ENCODE peak calls at places on chromosomes 3 and 15, in six cellular contexts. One of them, this sample, is unnamed.

GRCh38 chr3:62445267-62445666 is 71.9 kb upstream of the FEZF2 start:
- DNase-seq in neuronal stem cell: no peak
- DNase-seq in H9: no peak
- DNase-seq in IMR-90: peak
- DNase-seq in H1: no peak
- DNase-seq in trophoblast cell: no peak
- DNase-seq in this sample: peak

GRCh38 chr15:101250331-101250730 is 1.5 kb downstream of the CHSY1 start:
- DNase-seq in neuronal stem cell: no peak
- DNase-seq in H9: no peak
- DNase-seq in IMR-90: peak
- DNase-seq in H1: no peak
- DNase-seq in trophoblast cell: no peak
- DNase-seq in this sample: peak

GRCh38 chr3:170517251-170517945 is 68.5 kb downstream of the SLC7A14 start:
- DNase-seq in neuronal stem cell: no peak
- DNase-seq in H9: no peak
- DNase-seq in IMR-90: no peak
- DNase-seq in H1: no peak
- DNase-seq in trophoblast cell: no peak
- DNase-seq in this sample: peak

GRCh38 chr3:65557915-65558564 is 480.7 kb downstream of the MAGI1 start:
- DNase-seq in neuronal stem cell: no peak
- DNase-seq in H9: no peak
- DNase-seq in IMR-90: no peak
- DNase-seq in H1: no peak
- DNase-seq in trophoblast cell: no peak
- DNase-seq in this sample: no peak

GRCh38 chr15:60932051-60932915 is 296.8 kb downstream of the RORA start:
- DNase-seq in neuronal stem cell: no peak
- DNase-seq in H9: peak
- DNase-seq in IMR-90: peak
- DNase-seq in H1: no peak
- DNase-seq in trophoblast cell: no peak
- DNase-seq in this sample: peak

GRCh38 chr15:63826513-63826912 is 7.2 kb downstream of the HERC1 start:
- DNase-seq in neuronal stem cell: no peak
- DNase-seq in H9: no peak
- DNase-seq in IMR-90: peak
- DNase-seq in H1: no peak
- DNase-seq in trophoblast cell: no peak
- DNase-seq in this sample: peak

GRCh38 chr3:107797586-107797985 is 274.8 kb downstream of the BBX start:
- DNase-seq in neuronal stem cell: no peak
- DNase-seq in H9: no peak
- DNase-seq in IMR-90: no peak
- DNase-seq in H1: no peak
- DNase-seq in trophoblast cell: no peak
- DNase-seq in this sample: no peak

GRCh38 chr3:159897331-159898075 is 91.1 kb upstream of the IL12A start:
- DNase-seq in neuronal stem cell: no peak
- DNase-seq in H9: no peak
- DNase-seq in IMR-90: peak
- DNase-seq in H1: no peak
- DNase-seq in trophoblast cell: no peak
- DNase-seq in this sample: peak

GRCh38 chr3:69791111-69791510 is 51.8 kb downstream of the MITF start:
- DNase-seq in neuronal stem cell: no peak
- DNase-seq in H9: no peak
- DNase-seq in IMR-90: peak
- DNase-seq in H1: no peak
- DNase-seq in trophoblast cell: peak
- DNase-seq in this sample: peak

GRCh38 chr15:80645494-80646065 is 49.5 kb upstream of the ABHD17C start:
- DNase-seq in neuronal stem cell: no peak
- DNase-seq in H9: no peak
- DNase-seq in IMR-90: peak
- DNase-seq in H1: no peak
- DNase-seq in trophoblast cell: no peak
- DNase-seq in this sample: peak

GRCh38 chr3:157573281-157573680 is 70.1 kb upstream of the VEPH1 start:
- DNase-seq in neuronal stem cell: no peak
- DNase-seq in H9: no peak
- DNase-seq in IMR-90: no peak
- DNase-seq in H1: no peak
- DNase-seq in trophoblast cell: no peak
- DNase-seq in this sample: no peak

GRCh38 chr15:27933562-27933961 is 165.6 kb downstream of the OCA2 start:
- DNase-seq in neuronal stem cell: no peak
- DNase-seq in H9: no peak
- DNase-seq in IMR-90: no peak
- DNase-seq in H1: no peak
- DNase-seq in trophoblast cell: no peak
- DNase-seq in this sample: no peak

GRCh38 chr3:33174711-33175409 is 43.8 kb downstream of the SUSD5 start:
- DNase-seq in neuronal stem cell: no peak
- DNase-seq in H9: no peak
- DNase-seq in IMR-90: peak
- DNase-seq in H1: no peak
- DNase-seq in trophoblast cell: no peak
- DNase-seq in this sample: no peak

GRCh38 chr3:27467545-27467944 is 16.6 kb downstream of the SLC4A7 start:
- DNase-seq in neuronal stem cell: no peak
- DNase-seq in H9: no peak
- DNase-seq in IMR-90: peak
- DNase-seq in H1: no peak
- DNase-seq in trophoblast cell: no peak
- DNase-seq in this sample: peak

GRCh38 chr3:150371741-150372254 is 36.3 kb upstream of the TSC22D2 start:
- DNase-seq in neuronal stem cell: peak
- DNase-seq in H9: no peak
- DNase-seq in IMR-90: peak
- DNase-seq in H1: no peak
- DNase-seq in trophoblast cell: peak
- DNase-seq in this sample: peak

GRCh38 chr3:11534011-11534782 is 109.5 kb downstream of the VGLL4 start:
- DNase-seq in neuronal stem cell: no peak
- DNase-seq in H9: no peak
- DNase-seq in IMR-90: no peak
- DNase-seq in H1: no peak
- DNase-seq in trophoblast cell: no peak
- DNase-seq in this sample: no peak

GRCh38 chr3:156760333-156760732 is 65.8 kb upstream of the LEKR1 start:
- DNase-seq in neuronal stem cell: no peak
- DNase-seq in H9: no peak
- DNase-seq in IMR-90: no peak
- DNase-seq in H1: no peak
- DNase-seq in trophoblast cell: no peak
- DNase-seq in this sample: peak

GRCh38 chr3:59442056-59442455 is 392.2 kb upstream of the CFAP20DC start:
- DNase-seq in neuronal stem cell: peak
- DNase-seq in H9: no peak
- DNase-seq in IMR-90: no peak
- DNase-seq in H1: no peak
- DNase-seq in trophoblast cell: no peak
- DNase-seq in this sample: peak

GRCh38 chr3:151169700-151170224 is 33.3 kb downstream of the GPR171 start:
- DNase-seq in neuronal stem cell: no peak
- DNase-seq in H9: no peak
- DNase-seq in IMR-90: no peak
- DNase-seq in H1: no peak
- DNase-seq in trophoblast cell: no peak
- DNase-seq in this sample: no peak

GRCh38 chr3:127788436-127788835 is 33.9 kb downstream of the MGLL start:
- DNase-seq in neuronal stem cell: no peak
- DNase-seq in H9: no peak
- DNase-seq in IMR-90: no peak
- DNase-seq in H1: no peak
- DNase-seq in trophoblast cell: no peak
- DNase-seq in this sample: no peak

GRCh38 chr3:15667484-15667883 is 65.9 kb downstream of the BTD start:
- DNase-seq in neuronal stem cell: no peak
- DNase-seq in H9: no peak
- DNase-seq in IMR-90: no peak
- DNase-seq in H1: no peak
- DNase-seq in trophoblast cell: no peak
- DNase-seq in this sample: no peak

GRCh38 chr15:74200871-74201419 is 1.6 kb downstream of the STRA6 start:
- DNase-seq in neuronal stem cell: no peak
- DNase-seq in H9: no peak
- DNase-seq in IMR-90: peak
- DNase-seq in H1: no peak
- DNase-seq in trophoblast cell: no peak
- DNase-seq in this sample: peak

GRCh38 chr3:154515921-154516320 is 85.9 kb upstream of the GPR149 start:
- DNase-seq in neuronal stem cell: no peak
- DNase-seq in H9: no peak
- DNase-seq in IMR-90: no peak
- DNase-seq in H1: no peak
- DNase-seq in trophoblast cell: no peak
- DNase-seq in this sample: no peak

GRCh38 chr3:52213901-52214300 is 11.5 kb downstream of the TLR9 start:
- DNase-seq in neuronal stem cell: no peak
- DNase-seq in H9: no peak
- DNase-seq in IMR-90: no peak
- DNase-seq in H1: no peak
- DNase-seq in trophoblast cell: no peak
- DNase-seq in this sample: no peak
- H3K14ac ChIP-seq in neuronal stem cell: no peak
- H3K14ac ChIP-seq in H9: no peak
- H3K14ac ChIP-seq in IMR-90: no peak
- H3K14ac ChIP-seq in H1: no peak
- H3K14ac ChIP-seq in trophoblast cell: no peak
- H3K14ac ChIP-seq in this sample: no peak

DNA sequence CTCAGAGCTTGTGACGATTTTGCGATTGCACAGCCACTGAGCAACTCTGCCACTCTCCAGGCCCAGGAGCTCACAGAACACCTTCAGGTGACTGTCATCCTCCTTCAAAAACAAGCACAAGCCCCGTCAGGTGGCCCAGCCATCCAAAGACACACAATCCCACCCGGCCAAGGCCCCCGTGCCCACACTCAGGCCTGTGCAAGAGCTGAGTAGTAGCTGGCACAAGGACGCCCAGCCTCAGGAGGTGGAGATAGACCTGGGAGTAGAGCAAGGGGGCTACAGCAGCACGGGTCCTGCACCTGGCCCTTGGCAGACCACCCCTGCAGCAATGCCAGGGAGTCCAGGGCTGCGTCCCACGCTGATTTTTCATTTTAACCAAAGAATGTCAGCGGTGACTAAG is 34.6 kb downstream of the MYO5C start:
- DNase-seq in neuronal stem cell: no peak
- DNase-seq in H9: no peak
- DNase-seq in IMR-90: no peak
- DNase-seq in H1: no peak
- DNase-seq in trophoblast cell: no peak
- DNase-seq in this sample: no peak
- H3K18ac ChIP-seq in neuronal stem cell: peak
- H3K18ac ChIP-seq in H9: peak
- H3K18ac ChIP-seq in IMR-90: no peak
- H3K18ac ChIP-seq in H1: peak
- H3K18ac ChIP-seq in trophoblast cell: no peak
- H3K18ac ChIP-seq in this sample: no peak

DNA sequence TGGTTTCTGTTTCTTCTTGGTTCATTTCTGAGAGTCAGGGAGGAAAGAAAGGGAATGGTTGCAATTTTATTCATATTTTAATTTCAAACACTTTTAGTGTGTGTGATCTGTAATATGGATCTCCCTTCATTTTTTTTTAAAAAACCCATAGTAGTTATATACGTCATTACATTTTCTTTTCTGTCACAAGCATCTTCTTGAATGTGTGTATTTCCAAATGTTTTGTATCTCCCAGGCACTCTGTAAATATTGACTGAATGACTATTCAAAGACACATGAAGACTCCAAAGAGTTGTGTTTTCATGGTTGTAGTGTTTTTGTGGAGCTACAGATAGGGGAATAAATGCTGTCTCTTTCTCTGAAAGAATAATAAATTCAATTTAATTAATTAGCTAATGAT is 35.4 kb downstream of the NECTIN3 start:
- DNase-seq in neuronal stem cell: no peak
- DNase-seq in H9: no peak
- DNase-seq in IMR-90: no peak
- DNase-seq in H1: no peak
- DNase-seq in trophoblast cell: no peak
- DNase-seq in this sample: peak
- H3K14ac ChIP-seq in neuronal stem cell: no peak
- H3K14ac ChIP-seq in H9: no peak
- H3K14ac ChIP-seq in IMR-90: no peak
- H3K14ac ChIP-seq in H1: no peak
- H3K14ac ChIP-seq in trophoblast cell: no peak
- H3K14ac ChIP-seq in this sample: no peak

DNA sequence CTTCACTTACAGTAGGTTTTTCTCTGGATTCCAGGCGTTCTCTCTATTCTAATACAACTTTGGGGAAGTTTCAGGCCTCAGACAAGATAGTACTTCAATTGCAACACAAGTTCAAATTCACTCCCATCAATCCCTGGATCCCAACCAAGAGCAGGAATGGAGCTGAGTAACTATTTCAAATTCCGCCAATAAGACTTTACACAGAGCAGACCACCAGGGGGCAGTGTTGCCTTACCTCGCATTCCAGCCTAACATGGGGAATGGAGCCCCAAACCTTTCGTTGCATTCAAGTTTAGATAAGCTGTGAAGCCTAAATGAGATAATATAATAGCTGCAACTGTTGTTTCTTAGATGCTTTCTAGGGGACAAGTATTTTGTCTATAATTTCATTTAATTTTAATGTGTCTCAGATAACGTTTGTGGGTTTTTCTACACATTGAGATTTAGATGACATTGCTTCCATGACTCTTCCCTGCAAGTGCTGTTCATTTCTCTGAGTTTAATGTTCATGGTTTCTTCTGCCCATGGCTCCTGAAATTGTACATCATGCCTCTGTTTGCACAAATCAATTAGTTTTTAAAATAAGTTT is 186.7 kb downstream of the NSUN3 start:
- DNase-seq in neuronal stem cell: peak
- DNase-seq in H9: peak
- DNase-seq in IMR-90: peak
- DNase-seq in H1: peak
- DNase-seq in trophoblast cell: peak
- DNase-seq in this sample: peak
- H3K18ac ChIP-seq in neuronal stem cell: no peak
- H3K18ac ChIP-seq in H9: no peak
- H3K18ac ChIP-seq in IMR-90: no peak
- H3K18ac ChIP-seq in H1: no peak
- H3K18ac ChIP-seq in trophoblast cell: no peak
- H3K18ac ChIP-seq in this sample: no peak

This sample was measured in mesenchymal stem cell.